ENCODE peak calls at places on chromosomes 11 and 22, in nine cellular contexts. Y is MM.1S; C is stimulated activated CD4-positive, alpha-beta T cell treated with anti-CD3 and anti-CD28 coated beads, Interleukin-1b, Interleukin-23, amount 100 ng/mL, for 24 hours; O is midbrain; U is GM12891; R is activated CD4-positive, alpha-beta T cell treated with anti-CD3 and anti-CD28 coated beads for 24 hours; L is pancreas; B is cardiac muscle cell; T is ureter. P is an unnamed sample.

GRCh38 chr11:75437966-75438659 is 5.1 kb upstream of the KLHL35 start:
- DNase-seq in R (no peak), C (no peak), B (no peak), L (peak; percentile 20), O (no peak), Y (no peak), T (no peak), U (no peak), P (no peak)

GRCh38 chr22:48919187-48919590 is 908.5 kb downstream of the BRD1 start:
- DNase-seq in B (no peak), O (no peak), R (no peak), Y (no peak), C (no peak), T (no peak), U (no peak), L (no peak), P (no peak)

GRCh38 chr11:78633516-78634310 is 59.0 kb upstream of the NARS2 start:
- DNase-seq in T (no peak), L (no peak), O (no peak), C (no peak), Y (no peak), B (no peak), U (no peak), R (no peak), P (no peak)

GRCh38 chr22:21445437-21446127 is 21.6 kb upstream of the TMEM191C start:
- DNase-seq in O (no peak), B (no peak), C (no peak), U (no peak), T (peak; percentile 41), R (no peak), Y (no peak), L (peak; percentile 74), P (no peak)

GRCh38 chr11:117583063-117583801 is 213.8 kb downstream of the DSCAML1 start:
- DNase-seq in R (no peak), Y (no peak), L (no peak), B (no peak), O (peak; percentile 32), T (no peak), U (no peak), C (no peak), P (no peak)

GRCh38 chr11:134920851-134921608 is 509.0 kb upstream of the B3GAT1 start:
- DNase-seq in L (no peak), Y (no peak), C (no peak), R (no peak), O (no peak), B (no peak), U (no peak), T (no peak), P (no peak)

GRCh38 chr11:132430352-132431091 is 1060.1 kb downstream of the NTM start:
- DNase-seq in O (no peak), B (no peak), T (no peak), R (no peak), Y (no peak), U (no peak), L (no peak), C (no peak), P (no peak)

GRCh38 chr11:34926101-34926830 is 9.8 kb downstream of the PDHX start:
- DNase-seq in U (no peak), O (peak; percentile 51), R (no peak), L (no peak), T (no peak), Y (peak; percentile 47), C (no peak), B (peak; percentile 54), P (peak; percentile 21)

GRCh38 chr11:69669486-69669885 is 5.7 kb downstream of the LTO1 start:
- DNase-seq in B (no peak), C (no peak), O (no peak), U (no peak), T (no peak), R (no peak), Y (no peak), L (no peak), P (no peak)

GRCh38 chr11:697811-698311 is 2.2 kb downstream of the TMEM80 start:
- DNase-seq in O (no peak), C (no peak), B (no peak), Y (no peak), R (no peak), L (no peak), U (no peak), T (no peak), P (no peak)

GRCh38 chr11:2203440-2204259 is 32.0 kb upstream of the TH start:
- DNase-seq in Y (no peak), L (peak; percentile 65), R (no peak), T (no peak), U (no peak), B (no peak), O (no peak), C (no peak), P (no peak)

GRCh38 chr11:70759846-70760245 is 361.5 kb downstream of the CTTN start:
- DNase-seq in C (no peak), O (no peak), Y (no peak), L (no peak), R (no peak), U (no peak), T (no peak), B (no peak), P (no peak)

GRCh38 chr11:95337972-95338429 is 107.0 kb upstream of the SESN3 start:
- DNase-seq in R (no peak), T (no peak), C (no peak), Y (no peak), B (no peak), O (no peak), U (no peak), L (no peak), P (no peak)

GRCh38 chr22:43275545-43275981 is 67.6 kb downstream of the SCUBE1 start:
- DNase-seq in B (no peak), O (no peak), U (no peak), C (no peak), L (no peak), R (no peak), Y (no peak), T (no peak), P (no peak)

GRCh38 chr11:3196161-3197043 is 22.2 kb downstream of the MRGPRG start:
- DNase-seq in B (no peak), Y (no peak), U (no peak), C (no peak), O (no peak), T (no peak), L (no peak), R (no peak), P (no peak)

GRCh38 chr11:120335596-120335927 is 651 bp upstream of the ARHGEF12 start:
- DNase-seq in C (no peak), O (peak; percentile 68), T (no peak), B (no peak), U (peak; percentile 38), L (peak; percentile 83), Y (peak; percentile 67), R (peak; percentile 10), P (no peak)

GRCh38 chr11:57903441-57904123 is 120.1 kb upstream of the OR9Q1 start:
- DNase-seq in U (peak; percentile 8), L (peak; percentile 42), B (no peak), R (no peak), T (peak; percentile 80), Y (no peak), C (no peak), O (no peak), P (peak; percentile 62)

GRCh38 chr22:29670615-29671014 is 49.2 kb upstream of the CABP7 start:
- DNase-seq in Y (no peak), R (no peak), U (no peak), C (no peak), T (no peak), B (no peak), O (no peak), L (no peak), P (no peak)

GRCh38 chr11:120532511-120533196 is 21.1 kb downstream of the GRIK4 start:
- DNase-seq in B (no peak), Y (no peak), T (no peak), U (no peak), C (no peak), R (no peak), L (no peak), O (no peak), P (no peak)

GRCh38 chr11:100671471-100671870 is 15.6 kb upstream of the ARHGAP42 start:
- DNase-seq in L (no peak), U (no peak), C (no peak), B (no peak), R (no peak), O (no peak), T (no peak), Y (no peak), P (no peak)

GRCh38 chr11:78216571-78217287 is 28.0 kb downstream of the USP35 start:
- DNase-seq in T (no peak), B (no peak), Y (no peak), C (no peak), L (no peak), R (no peak), U (no peak), O (no peak), P (no peak)

GRCh38 chr22:19710020-19710768 is 4.1 kb upstream of the SEPTIN5 start:
- DNase-seq in L (peak; percentile 55), U (no peak), Y (no peak), R (no peak), O (no peak), B (no peak), T (no peak), C (no peak), P (no peak)